ENCODE peak calls at places on chromosome 11, in seven cellular contexts. U, Q, Y, N, P, D and X are unnamed samples.

GRCh38 chr11:35043933-35044332 is 95.0 kb upstream of the CD44 start:
- DNase-seq in U (no peak), Q (no peak), Y (no peak), N (no peak), P (no peak), D (no peak), X (no peak)

GRCh38 chr11:123725995-123726655 is 15.3 kb downstream of the ZNF202 start:
- DNase-seq in U (no peak), Q (no peak), Y (no peak), N (no peak), P (no peak), D (no peak), X (no peak)

GRCh38 chr11:84130646-84131427 is 844.7 kb upstream of the CCDC90B start:
- DNase-seq in U (no peak), Q (no peak), Y (no peak), N (no peak), P (no peak), D (no peak), X (no peak)

GRCh38 chr11:95832763-95833162 is 42.5 kb downstream of the CEP57 start:
- DNase-seq in U (no peak), Q (no peak), Y (no peak), N (no peak), P (no peak), D (no peak), X (no peak)

GRCh38 chr11:34065505-34066203 is 14.1 kb downstream of the CAPRIN1 start:
- DNase-seq in U (no peak), Q (no peak), Y (no peak), N (no peak), P (no peak), D (peak; percentile 69), X (no peak)

GRCh38 chr11:68051191-68052136 is 12.6 kb downstream of the TCIRG1 start:
- DNase-seq in U (no peak), Q (no peak), Y (no peak), N (no peak), P (no peak), D (peak; percentile 78), X (no peak)

GRCh38 chr11:26778000-26778757 is 56.3 kb upstream of the SLC5A12 start:
- DNase-seq in U (no peak), Q (no peak), Y (no peak), N (no peak), P (no peak), D (no peak), X (peak; percentile 60)

GRCh38 chr11:75776546-75776945 is 8.0 kb downstream of the DGAT2 start:
- DNase-seq in U (no peak), Q (no peak), Y (peak; percentile 2), N (no peak), P (no peak), D (no peak), X (no peak)

GRCh38 chr11:27711725-27712124 is 11.5 kb upstream of the BDNF start:
- DNase-seq in U (no peak), Q (no peak), Y (no peak), N (no peak), P (no peak), D (no peak), X (no peak)

GRCh38 chr11:44989831-44990566 is 39.3 kb upstream of the TP53I11 start:
- DNase-seq in U (no peak), Q (peak; percentile 86), Y (no peak), N (peak; percentile 20), P (peak; percentile 89), D (peak; percentile 34), X (no peak)

GRCh38 chr11:61587541-61587941 is 6.7 kb upstream of the SYT7 start:
- DNase-seq in U (no peak), Q (peak; percentile 70), Y (peak; percentile 41), N (peak; percentile 51), P (peak; percentile 41), D (peak; percentile 86), X (no peak)

GRCh38 chr11:84117394-84117793 is 831.2 kb upstream of the CCDC90B start:
- DNase-seq in U (no peak), Q (no peak), Y (no peak), N (no peak), P (no peak), D (no peak), X (no peak)

GRCh38 chr11:532512-533048 is 2.8 kb downstream of the HRAS start:
- DNase-seq in U (no peak), Q (no peak), Y (no peak), N (no peak), P (no peak), D (no peak), X (no peak)

GRCh38 chr11:86291466-86292262 is 10.4 kb upstream of the HIKESHI start:
- DNase-seq in U (no peak), Q (no peak), Y (peak; percentile 68), N (peak; percentile 47), P (peak; percentile 71), D (peak; percentile 83), X (peak; percentile 67)

GRCh38 chr11:95764267-95764898 is 25.2 kb downstream of the FAM76B start:
- DNase-seq in U (no peak), Q (no peak), Y (no peak), N (no peak), P (no peak), D (no peak), X (peak; percentile 67)

GRCh38 chr11:23079382-23079813 is 219.1 kb upstream of the CCDC179 start:
- DNase-seq in U (no peak), Q (no peak), Y (no peak), N (no peak), P (no peak), D (no peak), X (no peak)

GRCh38 chr11:111176603-111177002 is 68.9 kb upstream of the POU2AF2 start:
- DNase-seq in U (no peak), Q (no peak), Y (no peak), N (no peak), P (no peak), D (no peak), X (peak; percentile 52)

GRCh38 chr11:92396133-92396532 is 171.5 kb downstream of the FAT3 start:
- DNase-seq in U (no peak), Q (no peak), Y (no peak), N (no peak), P (no peak), D (no peak), X (no peak)

GRCh38 chr11:16309226-16309625 is 47.1 kb downstream of the SOX6 start:
- DNase-seq in U (no peak), Q (no peak), Y (no peak), N (no peak), P (no peak), D (no peak), X (no peak)

GRCh38 chr11:67504950-67505561 is at the start of gene PITPNM1:
- DNase-seq in U (peak; percentile 46), Q (peak; percentile 86), Y (no peak), N (peak; percentile 79), P (peak; percentile 67), D (peak; percentile 89), X (peak; percentile 81)

GRCh38 chr11:75673977-75674582 is 5.2 kb upstream of the MAP6 start:
- DNase-seq in U (no peak), Q (no peak), Y (no peak), N (no peak), P (no peak), D (no peak), X (peak; percentile 10)

GRCh38 chr11:75834728-75835127 is 19.7 kb downstream of the UVRAG start:
- DNase-seq in U (no peak), Q (no peak), Y (no peak), N (no peak), P (no peak), D (no peak), X (no peak)

GRCh38 chr11:132114185-132114584 is 743.8 kb downstream of the NTM start:
- DNase-seq in U (no peak), Q (no peak), Y (no peak), N (peak; percentile 46), P (peak; percentile 33), D (peak; percentile 90), X (no peak)

GRCh38 chr11:10050561-10050960 is 243.5 kb downstream of the SBF2 start:
- DNase-seq in U (no peak), Q (no peak), Y (no peak), N (no peak), P (no peak), D (no peak), X (no peak)

GRCh38 chr11:118596226-118596625 is 11.2 kb upstream of the PHLDB1 start:
- DNase-seq in U (no peak), Q (no peak), Y (no peak), N (no peak), P (no peak), D (no peak), X (no peak)

GRCh38 chr11:10537587-10537986 is 3.4 kb downstream of the RNF141 start:
- DNase-seq in U (no peak), Q (no peak), Y (no peak), N (no peak), P (no peak), D (no peak), X (no peak)

GRCh38 chr11:125290263-125290662 is 125.7 kb downstream of the PKNOX2 start:
- DNase-seq in U (no peak), Q (no peak), Y (no peak), N (no peak), P (no peak), D (no peak), X (no peak)

GRCh38 chr11:38448284-38448683 is 1850.2 kb upstream of the RAG2 start:
- DNase-seq in U (no peak), Q (peak; percentile 15), Y (peak; percentile 26), N (no peak), P (peak; percentile 13), D (no peak), X (no peak)

DNA sequence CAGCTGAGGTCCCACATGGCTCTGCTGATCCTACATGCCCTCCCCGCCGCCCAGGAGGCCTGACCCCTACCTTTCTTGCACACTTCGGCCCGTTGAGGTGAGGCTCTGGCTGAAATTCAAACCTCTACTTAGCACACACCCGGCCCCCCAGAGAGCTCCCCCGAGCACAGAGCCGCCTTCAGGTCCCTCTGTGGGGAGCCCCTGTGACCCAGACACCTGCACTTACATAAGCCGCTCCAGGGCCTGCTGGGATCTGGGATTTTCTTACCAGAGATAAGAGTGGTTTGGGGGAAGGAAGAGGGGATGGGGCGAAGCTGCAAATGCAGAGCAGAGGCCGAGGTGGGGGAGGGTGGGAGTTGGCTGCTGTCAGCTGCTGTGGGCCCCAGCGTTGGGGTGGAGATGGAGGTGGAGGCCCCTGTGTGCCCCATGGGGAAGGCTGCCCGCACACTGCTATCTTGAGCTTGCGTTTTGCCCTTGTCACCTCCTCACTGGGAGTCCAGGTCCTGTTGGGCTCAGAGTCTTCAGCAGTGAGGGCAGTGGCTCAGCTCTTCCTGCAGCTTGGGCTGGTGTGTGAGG is 30.6 kb downstream of the CAPN1 start:
- DNase-seq in U (no peak), Q (no peak), Y (no peak), N (no peak), P (no peak), D (peak; percentile 57), X (no peak)
- H3K36me3 ChIP-seq in U (no peaks in the 10 kb centered on the region), Q (peaks cover 44% of the 10 kb centered on the region), Y (no peaks in the 10 kb centered on the region), N (peaks cover 50% of the 10 kb centered on the region), P (peaks cover 16% of the 10 kb centered on the region), D (peaks cover 41% of the 10 kb centered on the region), X (peaks cover 16% of the 10 kb centered on the region)

GRCh38 chr11:121864660-121865059 is 251.4 kb downstream of the BLID start:
- DNase-seq in U (no peak), Q (no peak), Y (no peak), N (no peak), P (peak; percentile 16), D (no peak), X (no peak)
- TF ChIP-seq CTCF in U (no peak), Q (no peak), Y (no peak), N (no peak), P (no peak), D (peak; percentile 46), X (no peak)

GRCh38 chr11:128756469-128756868 is 62.6 kb downstream of the FLI1 start:
- DNase-seq in U (no peak), Q (no peak), Y (no peak), N (no peak), P (no peak), D (no peak), X (no peak)
- H3K36me3 ChIP-seq in U (no peaks in the 10 kb centered on the region), Q (peaks cover 24% of the 10 kb centered on the region), Y (no peaks in the 10 kb centered on the region), N (no peaks in the 10 kb centered on the region), P (no peaks in the 10 kb centered on the region), D (no peaks in the 10 kb centered on the region), X (peaks cover 54% of the 10 kb centered on the region)

GRCh38 chr11:47348859-47349258 is 3.6 kb downstream of the MYBPC3 start:
- DNase-seq in U (no peak), Q (no peak), Y (no peak), N (no peak), P (no peak), D (no peak), X (peak; percentile 54)
- TF ChIP-seq CTCF in U (no peak), Q (no peak), Y (no peak), N (no peak), P (no peak), D (peak; percentile 48), X (peak; percentile 65)